ENCODE peak calls at places on chromosomes 13 and 19, in ten cellular contexts. P, Z, H, J, R, Y, S, C, E and A are unnamed samples.

GRCh38 chr19:35935911-35936737 is at the start of gene LRFN3:
- DNase-seq in P (peak), Z (peak), H (peak), J (no peak), R (peak), Y (peak), S (peak), C (peak), E (no peak), A (peak)

GRCh38 chr13:99463998-99464397 is 37.3 kb upstream of the TM9SF2 start:
- DNase-seq in P (no peak), Z (no peak), H (no peak), J (no peak), R (no peak), Y (no peak), S (no peak), C (no peak), E (no peak), A (no peak)

GRCh38 chr13:111399776-111400505 is 79.5 kb downstream of the TEX29 start:
- DNase-seq in P (no peak), Z (no peak), H (no peak), J (no peak), R (peak), Y (no peak), S (no peak), C (no peak), E (no peak), A (no peak)

GRCh38 chr19:34838753-34839431 is 65.9 kb upstream of the ZNF599 start:
- DNase-seq in P (no peak), Z (no peak), H (no peak), J (no peak), R (peak), Y (peak), S (peak), C (no peak), E (no peak), A (peak)

GRCh38 chr19:38805180-38805579 is 7.6 kb downstream of the LGALS4 start:
- DNase-seq in P (no peak), Z (no peak), H (no peak), J (no peak), R (no peak), Y (no peak), S (no peak), C (no peak), E (no peak), A (no peak)

GRCh38 chr19:16316506-16316882 is 8.1 kb upstream of the KLF2 start:
- DNase-seq in P (no peak), Z (no peak), H (no peak), J (no peak), R (no peak), Y (no peak), S (no peak), C (no peak), E (no peak), A (no peak)

GRCh38 chr19:17772172-17772571 is 20.9 kb downstream of the FCHO1 start:
- DNase-seq in P (peak), Z (no peak), H (no peak), J (no peak), R (no peak), Y (no peak), S (no peak), C (no peak), E (no peak), A (peak)

GRCh38 chr13:31545616-31546015 is 193.7 kb upstream of the RXFP2 start:
- DNase-seq in P (peak), Z (no peak), H (no peak), J (peak), R (no peak), Y (no peak), S (no peak), C (no peak), E (no peak), A (no peak)

GRCh38 chr13:42745655-42746054 is 35.7 kb upstream of the FAM216B start:
- DNase-seq in P (peak), Z (no peak), H (no peak), J (no peak), R (no peak), Y (no peak), S (no peak), C (no peak), E (no peak), A (no peak)

GRCh38 chr19:11091343-11092153 is 2.3 kb downstream of the LDLR start:
- DNase-seq in P (peak), Z (peak), H (no peak), J (peak), R (peak), Y (peak), S (peak), C (no peak), E (peak), A (peak)

GRCh38 chr13:107906131-107906530 is 309.2 kb downstream of the LIG4 start:
- DNase-seq in P (no peak), Z (no peak), H (no peak), J (no peak), R (no peak), Y (no peak), S (no peak), C (no peak), E (no peak), A (no peak)

GRCh38 chr19:7751157-7751783 is 3.9 kb upstream of the CD209 start:
- DNase-seq in P (no peak), Z (no peak), H (no peak), J (no peak), R (no peak), Y (peak), S (no peak), C (no peak), E (no peak), A (no peak)

GRCh38 chr13:27933580-27934328 is 14.0 kb downstream of the PDX1 start:
- DNase-seq in P (no peak), Z (no peak), H (no peak), J (no peak), R (no peak), Y (no peak), S (no peak), C (no peak), E (no peak), A (peak)

GRCh38 chr13:79647518-79647917 is 166.6 kb downstream of the NDFIP2 start:
- DNase-seq in P (no peak), Z (peak), H (no peak), J (no peak), R (no peak), Y (no peak), S (no peak), C (no peak), E (no peak), A (peak)